ENCODE peak calls at places on chromosomes 2 and 18, in nine cellular contexts. M, G, Y, B, R, Q, N, X and C are unnamed samples.

GRCh38 chr2:124640221-124640750 is 615.2 kb downstream of the CNTNAP5 start:
- DNase-seq in B (no peak), M (no peak), X (no peak), Y (no peak), G (no peak), N (no peak), Q (no peak), R (no peak), C (no peak)

GRCh38 chr2:11111811-11112425 is 43.3 kb upstream of the SLC66A3 start:
- DNase-seq in Y (no peak), M (no peak), Q (no peak), X (no peak), N (no peak), G (no peak), R (no peak), B (no peak), C (no peak)

GRCh38 chr18:36333418-36333817 is 35.9 kb downstream of the FHOD3 start:
- DNase-seq in B (no peak), X (peak), N (no peak), R (peak), M (no peak), G (peak), Y (no peak), Q (no peak), C (peak)

GRCh38 chr2:88038263-88039105 is 17.1 kb downstream of the KRCC1 start:
- DNase-seq in B (peak), R (no peak), M (no peak), G (peak), X (peak), N (no peak), Y (no peak), Q (no peak), C (peak)

GRCh38 chr2:183059561-183059960 is 19.0 kb upstream of the DUSP19 start:
- DNase-seq in Q (no peak), G (peak), R (no peak), M (no peak), B (peak), N (no peak), Y (no peak), X (peak), C (peak)

GRCh38 chr2:77768508-77768907 is 246.3 kb upstream of the LRRTM4 start:
- DNase-seq in R (no peak), G (no peak), Q (no peak), M (no peak), X (no peak), N (no peak), Y (no peak), B (no peak), C (no peak)

GRCh38 chr2:68317971-68318685 is 1.6 kb downstream of the CNRIP1 start:
- DNase-seq in M (no peak), X (no peak), R (no peak), G (no peak), N (peak), Y (no peak), Q (no peak), B (no peak), C (peak)

GRCh38 chr2:71596011-71596410 is 142.7 kb downstream of the DYSF start:
- DNase-seq in G (no peak), B (no peak), M (peak), N (peak), Q (peak), R (no peak), X (no peak), Y (no peak), C (no peak)

GRCh38 chr2:70670202-70670601 is 97.8 kb downstream of the ADD2 start:
- DNase-seq in M (no peak), Q (no peak), G (no peak), N (no peak), B (no peak), Y (no peak), X (no peak), R (no peak), C (no peak)

GRCh38 chr2:69514406-69514805 is 77.2 kb upstream of the NFU1 start:
- DNase-seq in G (peak), Q (no peak), M (no peak), X (peak), R (no peak), N (peak), B (no peak), Y (peak), C (peak)

GRCh38 chr18:25239636-25240468 is 112.1 kb downstream of the ZNF521 start:
- DNase-seq in R (no peak), N (no peak), Y (no peak), G (no peak), X (peak), B (no peak), M (no peak), Q (no peak), C (peak)

GRCh38 chr2:220394433-220394832 is 767.0 kb downstream of the SLC4A3 start:
- DNase-seq in M (no peak), G (peak), R (no peak), Q (no peak), B (no peak), X (peak), N (no peak), Y (peak), C (peak)

GRCh38 chr18:79780547-79780946 is 17.2 kb upstream of the KCNG2 start:
- DNase-seq in B (no peak), R (no peak), M (no peak), G (no peak), Y (no peak), N (no peak), Q (no peak), X (no peak), C (no peak)

GRCh38 chr18:69916412-69916811 is 31.3 kb downstream of the CD226 start:
- DNase-seq in G (no peak), Y (no peak), Q (no peak), R (no peak), N (no peak), B (peak), M (no peak), X (no peak), C (no peak)

GRCh38 chr2:619964-620363 is 57.2 kb downstream of the TMEM18 start:
- DNase-seq in B (no peak), N (no peak), R (no peak), G (no peak), X (no peak), M (no peak), Y (no peak), Q (no peak), C (no peak)

GRCh38 chr2:40803900-40804299 is 352.0 kb upstream of the SLC8A1 start:
- DNase-seq in Q (no peak), R (no peak), Y (no peak), G (no peak), B (no peak), X (no peak), M (no peak), N (no peak), C (no peak)

GRCh38 chr2:55961318-55961911 is 37.8 kb upstream of the EFEMP1 start:
- DNase-seq in G (peak), B (peak), M (no peak), R (peak), X (peak), N (no peak), Y (no peak), Q (peak), C (peak)

GRCh38 chr2:57906152-57906732 is 140.4 kb upstream of the VRK2 start:
- DNase-seq in R (peak), N (no peak), G (peak), X (peak), Q (no peak), Y (no peak), M (no peak), B (peak), C (peak)

GRCh38 chr2:31208240-31208639 is 9.1 kb downstream of the CAPN14 start:
- DNase-seq in B (no peak), M (no peak), G (no peak), N (no peak), Q (no peak), Y (no peak), X (no peak), R (no peak), C (no peak)

GRCh38 chr2:6780765-6781274 is 84.9 kb downstream of the CMPK2 start:
- DNase-seq in G (no peak), N (no peak), B (no peak), X (peak), R (peak), Q (no peak), Y (peak), M (no peak), C (no peak)

GRCh38 chr2:240154606-240155005 is 14.1 kb upstream of the OTOS start:
- DNase-seq in Q (no peak), B (no peak), Y (no peak), X (no peak), N (no peak), R (no peak), M (no peak), G (no peak), C (no peak)

GRCh38 chr2:240153418-240153817 is 13.0 kb upstream of the OTOS start:
- DNase-seq in M (no peak), Y (no peak), Q (no peak), B (no peak), G (no peak), N (no peak), X (no peak), R (no peak), C (no peak)

GRCh38 chr2:240149943-240150784 is 9.7 kb upstream of the OTOS start:
- DNase-seq in G (no peak), N (peak), B (peak), R (peak), X (peak), Y (no peak), M (no peak), Q (no peak), C (peak)

GRCh38 chr2:240147911-240148587 is 7.6 kb upstream of the OTOS start:
- DNase-seq in M (no peak), R (no peak), Y (no peak), Q (no peak), N (no peak), X (no peak), B (no peak), G (no peak), C (no peak)

GRCh38 chr2:240151477-240152031 is 11.1 kb upstream of the OTOS start:
- DNase-seq in M (no peak), R (no peak), Q (no peak), X (no peak), Y (peak), B (no peak), N (no peak), G (no peak), C (no peak)
- TF ChIP-seq CTCF in M (no peak), R (no peak), Q (no peak), X (no peak), Y (no peak), B (no peak), N (no peak), G (no peak), C (no peak)

GRCh38 chr2:98634406-98635092 is 26.2 kb downstream of the UNC50 start:
- DNase-seq in Q (no peak), N (no peak), Y (no peak), B (peak), X (no peak), R (peak), M (no peak), G (no peak), C (no peak)
- TF ChIP-seq CTCF in Q (no peak), N (no peak), Y (no peak), B (peak), X (peak), R (peak), M (no peak), G (peak), C (no peak)

DNA sequence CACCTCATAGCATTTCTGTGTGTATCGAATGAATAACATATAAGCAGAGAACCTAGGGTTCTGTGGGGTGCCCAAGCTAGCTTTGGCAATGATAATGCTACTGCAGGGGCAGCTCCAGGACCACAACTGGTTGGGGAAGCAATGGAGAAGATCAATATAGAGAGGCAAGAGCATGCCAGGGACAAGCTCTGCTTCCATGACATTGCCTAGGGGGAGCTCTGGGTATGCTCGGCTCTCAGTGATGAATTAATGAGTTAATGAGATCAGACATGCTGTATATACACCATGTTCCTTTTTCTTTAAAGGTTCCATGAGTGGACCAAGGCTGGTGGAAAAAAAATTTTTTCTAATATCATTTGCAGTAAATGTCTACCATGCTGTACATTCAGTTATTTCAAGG is 618.4 kb downstream of the BCL11A start:
- DNase-seq in R (no peak), B (no peak), Y (no peak), Q (no peak), M (no peak), G (no peak), N (no peak), X (no peak), C (no peak)
- TF ChIP-seq CTCF in R (no peak), B (no peak), Y (no peak), Q (no peak), M (no peak), G (no peak), N (no peak), X (no peak), C (no peak)

GRCh38 chr2:18742382-18742781 is 153.0 kb upstream of the NT5C1B start:
- DNase-seq in R (no peak), Y (peak), Q (no peak), X (peak), G (no peak), N (no peak), B (no peak), M (no peak), C (no peak)
- TF ChIP-seq CTCF in R (no peak), Y (peak), Q (no peak), X (peak), G (peak), N (no peak), B (no peak), M (no peak), C (no peak)

GRCh38 chr2:121018136-121019057 is 266.6 kb downstream of the TFCP2L1 start:
- DNase-seq in N (no peak), Y (peak), B (no peak), R (no peak), M (peak), G (no peak), Q (peak), X (peak), C (no peak)

GRCh38 chr2:121010998-121011397 is 274.0 kb downstream of the TFCP2L1 start:
- DNase-seq in R (no peak), Y (no peak), M (no peak), B (no peak), N (no peak), Q (no peak), G (no peak), X (no peak), C (no peak)

GRCh38 chr2:121015971-121016485 is 269.0 kb downstream of the TFCP2L1 start:
- DNase-seq in M (no peak), R (no peak), X (no peak), B (no peak), Q (peak), N (no peak), G (no peak), Y (no peak), C (no peak)

GRCh38 chr2:121017411-121017810 is 267.6 kb downstream of the TFCP2L1 start:
- DNase-seq in Q (peak), B (no peak), M (no peak), G (no peak), R (no peak), N (no peak), X (no peak), Y (no peak), C (no peak)

GRCh38 chr2:121014876-121015275 is 270.1 kb downstream of the TFCP2L1 start:
- DNase-seq in R (no peak), B (no peak), M (no peak), X (no peak), N (no peak), Y (no peak), Q (no peak), G (no peak), C (no peak)
- TF ChIP-seq CTCF in R (no peak), B (no peak), M (no peak), X (no peak), N (no peak), Y (no peak), Q (no peak), G (no peak), C (no peak)

DNA sequence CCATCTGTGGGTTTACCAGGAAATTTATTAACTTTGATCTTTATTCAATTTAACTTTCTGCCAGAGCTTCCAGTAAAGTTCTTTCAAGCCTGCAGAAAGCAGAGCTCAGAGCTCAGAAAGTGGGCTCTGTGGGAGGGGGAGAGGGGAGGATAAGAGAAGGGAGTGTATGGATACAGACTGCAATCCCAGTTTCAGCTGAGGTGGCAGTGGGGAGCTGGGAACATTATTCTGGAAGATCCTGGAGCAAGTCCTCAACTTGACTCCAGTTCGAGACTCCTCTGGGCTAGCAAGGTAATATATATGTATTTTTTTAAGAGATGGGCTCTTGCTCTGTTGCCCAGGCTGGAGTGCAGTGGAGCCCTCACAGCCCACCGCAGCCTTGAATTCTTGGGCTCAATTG is 108.9 kb upstream of the NABP1 start:
- DNase-seq in G (no peak), N (no peak), M (no peak), R (no peak), X (no peak), Y (no peak), Q (no peak), B (no peak), C (no peak)
- TF ChIP-seq CTCF in G (no peak), N (no peak), M (no peak), R (no peak), X (no peak), Y (no peak), Q (no peak), B (no peak), C (no peak)

GRCh38 chr2:174477772-174478171 is 9.1 kb downstream of the GPR155 start:
- DNase-seq in B (no peak), M (no peak), N (no peak), R (no peak), Q (no peak), X (no peak), G (no peak), Y (no peak), C (no peak)

GRCh38 chr2:174473796-174474195 is 13.0 kb downstream of the GPR155 start:
- DNase-seq in Q (no peak), X (no peak), G (no peak), N (no peak), M (no peak), B (no peak), Y (no peak), R (no peak), C (no peak)
- TF ChIP-seq CTCF in Q (no peak), X (no peak), G (no peak), N (no peak), M (no peak), B (no peak), Y (no peak), R (no peak), C (no peak)

GRCh38 chr2:64622443-64623231 is 31.1 kb downstream of the SERTAD2 start:
- DNase-seq in N (no peak), R (no peak), M (no peak), Y (no peak), X (no peak), Q (no peak), G (no peak), B (no peak), C (peak)
- TF ChIP-seq CTCF in N (peak), R (no peak), M (no peak), Y (peak), X (peak), Q (no peak), G (peak), B (no peak), C (peak)